ENCODE peak calls at places on chromosomes 11 and 22, in five cellular contexts. A is body of pancreas, Z is NB4, J is HCT116, H is suprapubic skin. P is an unnamed sample.

GRCh38 chr11:74611369-74611861 is 19.0 kb downstream of the POLD3 start:
- DNase-seq in Z (peak), A (no peak), J (peak), H (no peak), P (peak)

GRCh38 chr11:75107187-75107586 is 10.5 kb upstream of the OR2AT4 start:
- DNase-seq in H (no peak), Z (no peak), A (no peak), J (no peak), P (peak)

GRCh38 chr11:33617672-33618362 is 82.8 kb downstream of the C11orf91 start:
- DNase-seq in Z (no peak), J (no peak), A (no peak), H (no peak), P (no peak)

GRCh38 chr22:42994917-42995562 is 19.9 kb downstream of the PACSIN2 start:
- DNase-seq in H (peak), J (no peak), Z (peak), A (peak), P (peak)

GRCh38 chr11:77823775-77824174 is 2.8 kb downstream of the AAMDC start:
- DNase-seq in H (no peak), A (no peak), Z (no peak), J (no peak), P (peak)

GRCh38 chr11:61551630-61552029 is 29.2 kb downstream of the SYT7 start:
- DNase-seq in H (no peak), J (peak), A (peak), Z (no peak), P (no peak)

GRCh38 chr11:77091146-77091940 is 11.3 kb upstream of the OMP start:
- DNase-seq in H (peak), Z (peak), J (peak), A (peak), P (peak)

GRCh38 chr22:40757071-40757470 is 62.1 kb downstream of the SLC25A17 start:
- DNase-seq in H (no peak), A (no peak), J (no peak), Z (no peak), P (no peak)

GRCh38 chr11:3617990-3618389 is 23.8 kb downstream of the ART5 start:
- DNase-seq in H (no peak), J (no peak), A (no peak), Z (no peak), P (no peak)

GRCh38 chr11:93821617-93822016 is 28.8 kb downstream of the VSTM5 start:
- DNase-seq in Z (no peak), J (no peak), A (no peak), H (no peak), P (no peak)

GRCh38 chr22:44089717-44090570 is 65.8 kb downstream of the PARVB start:
- DNase-seq in A (no peak), Z (no peak), H (no peak), J (no peak), P (no peak)

GRCh38 chr11:2526808-2527381 is 82.1 kb downstream of the KCNQ1 start:
- DNase-seq in A (peak), H (peak), Z (peak), J (no peak), P (no peak)

GRCh38 chr11:19117760-19118097 is 761 bp downstream of the ZDHHC13 start:
- DNase-seq in J (no peak), A (no peak), H (no peak), Z (no peak), P (no peak)

GRCh38 chr11:118046051-118046963 is 30.6 kb upstream of the TMPRSS4 start:
- DNase-seq in A (no peak), H (no peak), J (no peak), Z (no peak), P (no peak)

GRCh38 chr11:44862546-44863101 is 88.1 kb downstream of the TP53I11 start:
- DNase-seq in Z (no peak), A (no peak), J (no peak), H (no peak), P (no peak)

GRCh38 chr11:33652001-33652400 is 48.6 kb downstream of the C11orf91 start:
- DNase-seq in A (no peak), H (no peak), J (no peak), Z (no peak), P (no peak)

GRCh38 chr22:47795477-47796127 is 1033.2 kb downstream of the TBC1D22A start:
- DNase-seq in A (no peak), H (no peak), Z (no peak), J (no peak), P (no peak)

GRCh38 chr11:35587972-35588371 is 30.3 kb upstream of the FJX1 start:
- DNase-seq in A (no peak), J (no peak), H (no peak), Z (no peak), P (no peak)

GRCh38 chr11:122105009-122105828 is 10.8 kb downstream of the BLID start:
- DNase-seq in J (peak), A (no peak), H (no peak), Z (no peak), P (no peak)

GRCh38 chr11:1834791-1835670 is at the start of gene SYT8:
- DNase-seq in A (peak), Z (no peak), J (no peak), H (no peak), P (no peak)

GRCh38 chr22:35212020-35212419 is 45.3 kb upstream of the HMGXB4 start:
- DNase-seq in H (no peak), J (no peak), A (peak), Z (no peak), P (peak)

GRCh38 chr11:78465169-78465942 is 47.7 kb upstream of the GAB2 start:
- DNase-seq in H (no peak), A (no peak), J (no peak), Z (no peak), P (no peak)

GRCh38 chr11:85889676-85890579 is 34.7 kb downstream of the CCDC83 start:
- DNase-seq in J (peak), Z (peak), H (no peak), A (no peak), P (no peak)

GRCh38 chr11:69001301-69002081 is 11.6 kb downstream of the MRGPRF start:
- DNase-seq in J (no peak), H (peak), A (peak), Z (no peak), P (no peak)

GRCh38 chr11:9757809-9758675 is 94.2 kb downstream of the SWAP70 start:
- DNase-seq in H (peak), J (peak), Z (peak), A (peak), P (peak)

GRCh38 chr22:39556970-39557811 is 13.4 kb upstream of the CACNA1I start:
- DNase-seq in J (no peak), H (no peak), Z (no peak), A (no peak), P (peak)

GRCh38 chr22:30998329-30998728 is 29.3 kb downstream of the TUG1 start:
- DNase-seq in J (no peak), A (no peak), Z (no peak), H (no peak), P (no peak)

GRCh38 chr11:60866911-60867870 is at the start of gene ZP1:
- DNase-seq in Z (no peak), J (no peak), H (no peak), A (no peak), P (no peak)

GRCh38 chr11:86916330-86916729 is 38.9 kb downstream of the FZD4 start:
- DNase-seq in H (no peak), Z (no peak), A (no peak), J (peak), P (no peak)

GRCh38 chr11:45023065-45023365 is 72.3 kb upstream of the TP53I11 start:
- DNase-seq in A (no peak), Z (no peak), J (no peak), H (no peak), P (no peak)

GRCh38 chr11:59186130-59186594 is 14.2 kb downstream of the DTX4 start:
- DNase-seq in Z (peak), A (peak), H (no peak), J (peak), P (peak)

GRCh38 chr11:100769165-100769564 is 82.1 kb downstream of the ARHGAP42 start:
- DNase-seq in Z (no peak), A (no peak), H (no peak), J (no peak), P (no peak)

GRCh38 chr11:119694334-119694733 is 34.7 kb downstream of the NECTIN1 start:
- DNase-seq in Z (peak), J (no peak), H (no peak), A (peak), P (no peak)

DNA sequence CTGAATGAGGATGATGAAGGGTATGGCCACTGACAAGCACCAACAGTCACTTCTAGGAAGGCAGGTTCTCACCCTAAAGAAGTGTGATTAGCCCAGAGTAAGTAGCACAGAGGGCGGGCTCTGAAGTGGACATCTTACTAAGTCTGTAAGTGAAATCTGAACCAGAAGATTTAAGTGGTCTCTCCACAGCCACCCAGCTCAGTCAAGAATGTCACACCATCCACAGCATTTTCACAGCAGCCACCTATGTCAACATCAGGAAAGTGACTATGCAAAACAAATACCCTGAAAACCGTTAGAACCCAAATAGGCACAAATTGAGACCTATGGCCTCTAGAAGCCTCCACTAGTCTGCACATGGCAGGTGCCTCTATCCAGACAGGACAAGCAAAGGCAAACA is 23.0 kb upstream of the STK33 start:
- DNase-seq in H (no peak), Z (no peak), A (no peak), J (no peak), P (no peak)
- TF ChIP-seq POLR2A in H (no peak), Z (no peak), A (no peak), J (no peak), P (no peak)

DNA sequence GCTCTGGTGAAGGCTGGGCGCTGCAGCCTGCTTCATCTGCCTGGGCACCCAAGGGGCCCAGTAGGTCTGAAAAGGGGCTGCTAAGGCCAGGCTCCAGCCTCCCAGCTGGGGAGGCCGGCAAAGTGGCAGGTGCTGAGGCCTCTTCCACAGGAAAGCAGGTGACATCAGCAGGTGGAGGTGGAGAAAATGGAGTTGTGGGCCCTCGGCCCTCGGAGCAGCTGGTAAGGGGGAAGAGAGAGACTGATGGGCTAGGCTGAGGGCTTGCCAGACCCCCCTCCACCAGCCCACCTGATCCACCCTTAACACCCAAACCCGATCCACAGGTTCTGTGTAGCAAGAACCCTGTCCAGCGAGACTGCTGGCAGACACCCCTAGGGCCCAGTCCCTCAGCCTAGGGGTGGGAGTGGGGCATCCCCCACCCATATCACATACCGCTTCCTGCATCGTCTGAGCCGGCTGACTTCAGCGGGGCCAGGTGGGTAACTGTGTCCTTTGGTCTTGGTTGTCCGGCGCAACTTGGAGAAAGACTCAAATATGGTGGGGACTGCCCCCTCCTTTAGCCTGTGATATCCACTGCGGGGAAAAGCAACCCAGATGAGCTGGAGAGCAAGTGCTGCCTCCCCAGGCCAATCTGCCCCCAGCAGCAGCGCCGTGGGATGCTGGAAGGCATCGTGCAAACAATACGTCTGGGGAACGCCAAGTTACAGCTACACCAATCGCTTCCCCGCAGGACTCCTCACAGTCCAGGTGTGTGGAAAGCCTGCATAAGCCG is 1.5 kb downstream of the THAP7 start:
- DNase-seq in A (no peak), J (no peak), H (no peak), Z (no peak), P (no peak)
- TF ChIP-seq POLR2A in A (no peak), J (no peak), H (no peak), Z (no peak), P (no peak)

DNA sequence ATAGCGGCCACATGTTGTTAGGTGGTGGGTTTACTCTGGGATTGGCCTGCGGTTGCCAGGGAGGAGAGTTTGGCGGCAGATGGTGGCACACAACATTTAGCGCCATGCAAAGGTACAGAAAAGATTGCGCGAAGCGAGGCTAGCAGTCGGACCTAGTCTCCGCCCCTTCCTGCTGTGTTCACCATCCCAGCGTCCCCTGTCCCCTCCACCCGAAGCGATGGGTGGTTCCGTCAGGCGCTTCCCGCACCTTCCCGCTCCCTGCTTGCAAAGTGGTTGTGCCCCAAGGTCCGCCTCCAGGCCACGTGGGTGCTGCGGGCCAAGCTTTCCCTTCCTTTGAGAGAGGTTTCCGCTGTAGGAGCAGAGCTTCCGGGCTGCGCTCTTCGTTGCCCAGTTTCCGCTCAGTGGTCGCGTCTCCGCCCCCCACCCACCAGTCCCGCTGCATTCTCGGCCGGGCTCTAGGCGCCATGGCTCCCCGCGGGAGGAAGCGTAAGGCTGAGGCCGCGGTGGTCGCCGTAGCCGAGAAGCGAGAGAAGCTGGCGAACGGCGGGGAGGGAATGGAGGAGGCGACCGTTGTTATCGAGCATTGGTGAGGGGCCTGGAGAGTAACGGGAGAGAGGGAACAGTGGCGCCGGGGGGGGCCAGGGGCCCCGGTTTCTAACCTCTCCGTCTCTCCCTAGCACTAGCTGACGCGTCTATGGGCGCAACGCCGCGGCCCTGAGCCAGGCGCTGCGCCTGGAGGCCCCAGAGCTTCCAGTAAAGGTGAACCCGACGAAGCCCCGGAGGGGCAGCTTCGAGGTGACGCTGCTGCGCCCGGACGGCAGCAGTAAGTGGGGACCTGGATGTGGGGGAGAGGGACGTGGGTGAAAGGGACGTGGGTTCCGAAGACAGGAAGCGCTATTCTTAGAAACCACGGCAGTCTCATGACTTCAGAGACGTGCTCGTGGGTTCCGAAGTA is at the start of gene SELENOH:
- DNase-seq in J (peak), H (peak), Z (peak), A (peak), P (peak)
- TF ChIP-seq POLR2A in J (peak), H (peak), Z (peak), A (peak), P (peak)

DNA sequence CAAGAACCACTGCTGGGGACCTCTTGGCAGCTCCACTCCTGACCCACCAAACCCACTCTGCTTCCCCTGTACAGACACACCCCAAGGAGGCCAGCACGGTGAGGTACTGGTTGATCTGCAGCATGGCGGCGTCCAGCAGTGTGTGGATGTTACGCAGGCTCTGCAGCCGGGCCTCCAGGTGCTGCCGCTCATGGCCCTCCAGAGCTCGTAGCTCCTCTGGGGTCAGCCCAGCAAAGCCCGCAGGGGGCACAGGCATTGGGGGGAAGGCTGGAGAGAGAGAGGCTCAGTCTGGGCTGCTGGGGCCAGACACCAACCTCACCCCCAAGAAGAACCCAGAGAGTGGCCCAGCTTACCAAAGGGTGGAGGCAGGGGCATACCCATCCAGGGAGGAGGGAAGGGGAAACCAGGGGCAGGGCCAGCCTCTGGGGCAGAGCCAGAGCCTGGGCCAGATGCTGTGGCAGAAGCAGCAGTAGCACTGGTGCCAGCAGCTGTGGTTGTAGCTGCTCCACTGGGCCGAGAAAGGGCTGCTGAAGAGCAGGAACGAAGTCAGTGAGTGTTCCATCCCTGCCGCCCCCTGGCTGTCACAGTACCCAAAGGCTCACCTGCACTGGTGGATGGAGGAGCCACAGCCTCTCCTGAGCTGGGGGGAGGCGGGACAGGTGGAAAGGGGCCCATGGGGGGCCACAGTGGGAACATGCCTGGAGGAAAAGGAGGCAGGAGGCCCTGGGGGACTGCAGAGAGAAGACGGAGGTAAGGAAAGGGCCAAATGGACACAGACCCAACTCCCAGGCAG is 4.5 kb downstream of the SYVN1 start:
- DNase-seq in H (peak), J (no peak), A (no peak), Z (peak), P (no peak)
- TF ChIP-seq POLR2A in H (no peak), J (no peak), A (no peak), Z (no peak), P (no peak)

GRCh38 chr11:111490496-111490895 is 21.7 kb downstream of the BTG4 start:
- DNase-seq in Z (no peak), H (no peak), J (no peak), A (no peak), P (no peak)
- TF ChIP-seq POLR2A in Z (no peak), H (no peak), J (no peak), A (no peak), P (no peak)

GRCh38 chr22:17769716-17770082 is 4.6 kb downstream of the BID start:
- DNase-seq in J (no peak), Z (no peak), A (no peak), H (no peak), P (no peak)
- TF ChIP-seq POLR2A in J (no peak), Z (no peak), A (no peak), H (no peak), P (no peak)

GRCh38 chr22:50657925-50658324 is 14.7 kb upstream of the SHANK3 start:
- DNase-seq in A (no peak), Z (no peak), H (no peak), J (no peak), P (no peak)

GRCh38 chr22:50660306-50660705 is 12.3 kb upstream of the SHANK3 start:
- DNase-seq in H (no peak), J (no peak), Z (no peak), A (no peak), P (no peak)

DNA sequence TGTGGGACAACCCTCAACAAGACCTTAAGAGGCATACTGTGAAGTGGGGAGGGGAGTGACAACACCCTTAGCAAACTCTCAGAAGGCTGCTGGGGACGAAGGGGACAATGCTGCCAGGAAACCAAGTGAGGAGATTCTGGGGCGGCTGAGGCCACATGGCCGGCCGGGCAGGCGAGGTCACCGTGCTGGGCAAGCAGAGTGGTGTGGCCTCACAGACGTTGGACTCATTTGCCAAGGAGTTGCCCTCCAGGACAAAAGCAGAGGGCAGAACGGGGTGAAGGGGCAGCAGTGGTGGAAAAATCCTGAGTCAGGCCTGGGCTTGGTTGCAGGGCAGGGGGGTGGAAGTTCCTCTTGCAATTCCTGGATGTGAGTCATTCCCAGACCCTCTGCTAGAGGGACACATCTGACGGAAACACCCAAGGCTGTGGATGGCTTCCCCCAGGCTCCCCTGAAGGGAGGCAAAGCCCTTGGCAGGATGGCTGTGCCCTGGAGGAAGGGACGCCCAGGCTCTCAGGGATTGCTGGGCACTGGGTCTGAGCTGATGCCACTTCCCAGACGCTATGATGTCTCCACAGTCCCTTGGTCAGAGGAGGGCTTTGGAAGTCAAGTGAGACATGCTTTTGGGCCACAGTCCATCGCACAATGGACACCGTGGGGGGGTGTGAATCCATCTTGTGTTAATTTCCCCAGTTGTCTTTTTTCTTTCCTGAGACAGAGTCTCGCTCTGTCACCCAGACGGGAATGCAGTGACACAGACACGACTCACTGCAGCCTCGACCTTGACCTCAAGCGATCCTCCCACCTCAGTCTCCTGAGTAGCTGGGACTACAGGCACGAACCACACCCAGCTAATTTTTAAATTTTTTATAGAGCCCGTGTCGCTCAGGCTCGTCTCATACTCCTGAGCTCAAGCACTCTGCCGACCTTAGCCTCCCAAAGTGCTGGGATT is 16.2 kb upstream of the SHANK3 start:
- DNase-seq in H (no peak), J (no peak), Z (peak), A (no peak), P (no peak)
- TF ChIP-seq POLR2A in H (no peak), J (no peak), Z (no peak), A (no peak), P (no peak)

GRCh38 chr11:65382804-65383368 is 440 bp upstream of the SLC25A45 start:
- DNase-seq in H (no peak), Z (no peak), A (peak), J (no peak), P (no peak)
- TF ChIP-seq POLR2A in H (no peak), Z (no peak), A (no peak), J (no peak), P (peak)

P was measured in erythroblast.